ENCODE peak calls at places on chromosomes 5 and 9, in nine cellular contexts. One of them, this sample, is unnamed.

GRCh38 chr9:70683841-70684240 is 269.4 kb upstream of the KLF9 start:
- DNase-seq in EL: no peak
- DNase-seq in BE2C: no peak
- DNase-seq in AG10803: no peak
- DNase-seq in heart right ventricle: no peak
- DNase-seq in lower leg skin: no peak
- DNase-seq in GF-D8: no peak
- DNase-seq in NCI-H524: no peak
- DNase-seq in T-helper 1 cell: no peak
- DNase-seq in this sample: no peak

GRCh38 chr5:134545070-134545868 is 19.8 kb downstream of the JADE2 start:
- DNase-seq in EL: no peak
- DNase-seq in BE2C: no peak
- DNase-seq in AG10803: no peak
- DNase-seq in heart right ventricle: peak
- DNase-seq in lower leg skin: no peak
- DNase-seq in GF-D8: peak
- DNase-seq in NCI-H524: no peak
- DNase-seq in T-helper 1 cell: no peak
- DNase-seq in this sample: no peak

GRCh38 chr9:81083062-81083461 is 606.3 kb downstream of the TLE1 start:
- DNase-seq in EL: peak
- DNase-seq in BE2C: no peak
- DNase-seq in AG10803: no peak
- DNase-seq in heart right ventricle: no peak
- DNase-seq in lower leg skin: no peak
- DNase-seq in GF-D8: no peak
- DNase-seq in NCI-H524: peak
- DNase-seq in T-helper 1 cell: no peak
- DNase-seq in this sample: no peak

GRCh38 chr5:130279386-130279785 is 375.1 kb downstream of the CHSY3 start:
- DNase-seq in EL: no peak
- DNase-seq in BE2C: no peak
- DNase-seq in AG10803: no peak
- DNase-seq in heart right ventricle: no peak
- DNase-seq in lower leg skin: no peak
- DNase-seq in GF-D8: no peak
- DNase-seq in NCI-H524: no peak
- DNase-seq in T-helper 1 cell: no peak
- DNase-seq in this sample: no peak

GRCh38 chr5:71719092-71719964 is at the start of gene CARTPT:
- DNase-seq in EL: no peak
- DNase-seq in BE2C: peak
- DNase-seq in AG10803: no peak
- DNase-seq in heart right ventricle: peak
- DNase-seq in lower leg skin: no peak
- DNase-seq in GF-D8: no peak
- DNase-seq in NCI-H524: peak
- DNase-seq in T-helper 1 cell: no peak
- DNase-seq in this sample: no peak

GRCh38 chr5:168023190-168023589 is 268.3 kb upstream of the WWC1 start:
- DNase-seq in EL: no peak
- DNase-seq in BE2C: peak
- DNase-seq in AG10803: peak
- DNase-seq in heart right ventricle: peak
- DNase-seq in lower leg skin: peak
- DNase-seq in GF-D8: no peak
- DNase-seq in NCI-H524: peak
- DNase-seq in T-helper 1 cell: no peak
- DNase-seq in this sample: no peak

GRCh38 chr9:74147906-74148305 is 349.2 kb upstream of the RORB start:
- DNase-seq in EL: no peak
- DNase-seq in BE2C: no peak
- DNase-seq in AG10803: no peak
- DNase-seq in heart right ventricle: no peak
- DNase-seq in lower leg skin: no peak
- DNase-seq in GF-D8: no peak
- DNase-seq in NCI-H524: no peak
- DNase-seq in T-helper 1 cell: no peak
- DNase-seq in this sample: no peak

GRCh38 chr9:119029876-119030275 is 339.4 kb downstream of the BRINP1 start:
- DNase-seq in EL: no peak
- DNase-seq in BE2C: no peak
- DNase-seq in AG10803: no peak
- DNase-seq in heart right ventricle: no peak
- DNase-seq in lower leg skin: no peak
- DNase-seq in GF-D8: no peak
- DNase-seq in NCI-H524: no peak
- DNase-seq in T-helper 1 cell: no peak
- DNase-seq in this sample: no peak

GRCh38 chr5:122673343-122673742 is 101.5 kb upstream of the SNX2 start:
- DNase-seq in EL: no peak
- DNase-seq in BE2C: no peak
- DNase-seq in AG10803: peak
- DNase-seq in heart right ventricle: peak
- DNase-seq in lower leg skin: peak
- DNase-seq in GF-D8: no peak
- DNase-seq in NCI-H524: no peak
- DNase-seq in T-helper 1 cell: no peak
- DNase-seq in this sample: no peak

This sample was measured in stimulated activated naive CD4-positive, alpha-beta T cell treated with Interleukin-2 at 50 U/mL for 16 hours.